ENCODE peak calls at places on chromosomes 7 and 10, in eight cellular contexts. O is PC-3, G is GM23248, C is OCI-LY7, B is MM.1S, F is SK-N-SH, H is GM23338, Z is hepatocyte. S is an unnamed sample.

GRCh38 chr7:3722396-3722846 is 421.4 kb downstream of the SDK1 start:
- DNase-seq in B (no peak), G (no peak), Z (peak; percentile 36), O (no peak), H (peak; percentile 91), C (peak; percentile 35), F (peak; percentile 50), S (peak; percentile 85)

GRCh38 chr7:55477781-55478374 is 94.4 kb downstream of the VOPP1 start:
- DNase-seq in C (no peak), F (no peak), B (no peak), H (peak; percentile 40), G (peak; percentile 93), Z (no peak), O (no peak), S (no peak)

GRCh38 chr10:95909591-95909990 is 1.8 kb downstream of the CC2D2B start:
- DNase-seq in F (no peak), B (peak; percentile 73), Z (no peak), H (no peak), G (no peak), O (no peak), C (no peak), S (no peak)

GRCh38 chr7:105352018-105352612 is 36.6 kb downstream of the SRPK2 start:
- DNase-seq in B (peak; percentile 95), H (no peak), F (no peak), C (peak; percentile 72), O (peak; percentile 12), G (peak; percentile 93), Z (peak; percentile 39), S (no peak)

GRCh38 chr10:46282460-46283216 is 4.2 kb upstream of the ANTXRL start:
- DNase-seq in H (peak; percentile 59), F (peak; percentile 91), C (no peak), O (peak; percentile 42), G (peak; percentile 90), Z (peak; percentile 86), B (peak; percentile 74), S (peak; percentile 70)

GRCh38 chr10:97664282-97664850 is 22.7 kb downstream of the AVPI1 start:
- DNase-seq in F (no peak), Z (peak; percentile 68), C (no peak), B (no peak), G (no peak), H (no peak), O (no peak), S (no peak)

GRCh38 chr10:88931548-88931947 is 21.0 kb downstream of the ACTA2 start:
- DNase-seq in C (no peak), Z (no peak), B (no peak), F (no peak), H (no peak), G (no peak), O (no peak), S (no peak)

GRCh38 chr7:24323961-24324480 is 40.0 kb downstream of the NPY start:
- DNase-seq in H (no peak), G (no peak), B (no peak), F (peak; percentile 33), C (no peak), O (no peak), Z (no peak), S (no peak)

GRCh38 chr7:100914879-100915442 is 19.3 kb upstream of the ACHE start:
- DNase-seq in O (peak; percentile 58), B (no peak), C (no peak), F (no peak), H (no peak), G (peak; percentile 42), Z (no peak), S (no peak)

GRCh38 chr10:60209874-60210584 is 179.6 kb downstream of the ANK3 start:
- DNase-seq in O (peak; percentile 93), H (peak; percentile 38), C (no peak), G (no peak), Z (no peak), B (no peak), F (no peak), S (no peak)

GRCh38 chr10:114374141-114374791 is 30.0 kb downstream of the AFAP1L2 start:
- DNase-seq in F (peak; percentile 74), Z (peak; percentile 46), B (no peak), O (no peak), G (peak; percentile 6), C (no peak), H (no peak), S (no peak)

GRCh38 chr7:54542920-54543539 is 855 bp downstream of the VSTM2A start:
- DNase-seq in O (peak; percentile 31), G (peak; percentile 42), H (peak; percentile 71), Z (peak; percentile 65), F (peak; percentile 58), B (peak; percentile 13), C (no peak), S (peak; percentile 81)

GRCh38 chr7:48634116-48634632 is 290.2 kb upstream of the CDC14C start:
- DNase-seq in Z (no peak), C (no peak), G (no peak), H (no peak), F (no peak), O (no peak), B (no peak), S (no peak)

GRCh38 chr10:110398419-110399162 is 93.9 kb upstream of the SMNDC1 start:
- DNase-seq in B (no peak), O (peak; percentile 96), G (peak; percentile 99), H (peak; percentile 28), F (no peak), C (no peak), Z (peak; percentile 92), S (peak; percentile 23)

GRCh38 chr7:125490167-125490566 is 560.5 kb upstream of the POT1 start:
- DNase-seq in F (no peak), G (no peak), C (no peak), Z (no peak), O (no peak), B (no peak), H (no peak), S (no peak)

GRCh38 chr10:17062493-17063487 is 66.8 kb downstream of the CUBN start:
- DNase-seq in G (peak; percentile 95), Z (peak; percentile 81), F (no peak), B (no peak), C (no peak), O (peak; percentile 81), H (no peak), S (peak; percentile 6)

GRCh38 chr7:1237704-1238255 is 5.1 kb downstream of the UNCX start:
- DNase-seq in H (no peak), B (no peak), Z (no peak), G (no peak), C (no peak), F (no peak), O (no peak), S (peak; percentile 42)

GRCh38 chr10:110946496-110946895 is 27.1 kb downstream of the SHOC2 start:
- DNase-seq in B (no peak), Z (no peak), G (no peak), C (no peak), H (no peak), O (no peak), F (no peak), S (no peak)

GRCh38 chr7:104943502-104944343 is 70.3 kb upstream of the KMT2E start:
- DNase-seq in G (no peak), F (peak; percentile 73), H (no peak), B (peak; percentile 95), O (no peak), C (peak; percentile 88), Z (peak; percentile 73), S (no peak)

GRCh38 chr10:122303271-122304053 is 32.4 kb downstream of the BTBD16 start:
- DNase-seq in B (no peak), H (no peak), O (no peak), C (no peak), G (no peak), F (no peak), Z (no peak), S (no peak)

GRCh38 chr7:55133630-55134392 is 115.0 kb downstream of the EGFR start:
- DNase-seq in B (no peak), G (peak; percentile 99), Z (peak; percentile 87), O (peak; percentile 96), F (peak; percentile 53), C (no peak), H (no peak), S (no peak)

GRCh38 chr7:50818324-50818723 is 35.6 kb upstream of the GRB10 start:
- DNase-seq in B (no peak), F (no peak), H (no peak), Z (no peak), C (no peak), O (peak; percentile 46), G (peak; percentile 17), S (no peak)

GRCh38 chr10:116774728-116775151 is 32.4 kb upstream of the HSPA12A start:
- DNase-seq in O (peak; percentile 86), B (no peak), Z (no peak), G (no peak), C (no peak), H (no peak), F (no peak), S (no peak)

GRCh38 chr7:45101748-45102147 is 9.7 kb downstream of the TBRG4 start:
- DNase-seq in B (no peak), O (no peak), Z (no peak), H (no peak), G (no peak), F (no peak), C (no peak), S (no peak)

DNA sequence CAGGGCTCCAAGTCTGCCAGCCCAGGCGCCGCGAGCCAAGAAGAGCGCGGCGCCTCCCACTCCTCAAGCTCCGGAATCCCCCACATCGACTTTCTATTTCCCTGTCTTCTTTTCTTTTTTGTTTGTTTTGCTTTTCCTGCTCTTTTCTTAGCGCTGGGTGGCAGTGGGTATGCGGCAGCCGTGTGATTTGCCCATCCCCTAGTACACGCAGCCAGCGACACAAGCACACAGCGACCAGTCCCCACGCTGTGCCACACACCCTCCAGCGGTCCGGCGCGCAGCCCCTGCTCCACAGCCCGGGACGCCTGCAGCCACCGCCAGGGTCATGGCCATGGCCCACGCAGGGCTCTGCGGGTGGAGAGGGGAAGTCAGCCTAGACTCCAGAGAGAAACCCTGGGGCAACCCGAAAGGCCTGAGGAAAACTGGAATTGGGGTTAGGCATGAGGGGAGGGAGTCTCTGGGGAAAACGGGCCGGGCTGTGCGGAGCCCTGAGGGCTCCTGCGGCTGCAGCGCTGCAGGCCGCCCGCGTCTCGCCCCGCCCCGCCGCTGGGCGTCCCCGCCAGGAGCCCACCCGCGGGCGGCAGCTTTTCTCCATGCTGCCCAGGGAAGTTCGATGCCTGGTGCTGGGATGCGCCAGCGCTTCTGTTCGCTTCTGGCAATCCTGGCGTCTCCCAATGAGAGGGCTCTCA is 2.5 kb downstream of the CHRM2 start:
- DNase-seq in G (peak; percentile 28), H (peak; percentile 51), O (no peak), Z (peak; percentile 12), F (peak; percentile 75), B (no peak), C (no peak), S (peak; percentile 54)
- TF ChIP-seq EZH2phosphoT487 in G (no peak), H (no peak), O (no peak), Z (no peak), F (no peak), B (no peak), C (no peak), S (peak; percentile 76)

GRCh38 chr7:18715988-18716387 is 220.4 kb downstream of the HDAC9 start:
- DNase-seq in G (no peak), B (no peak), F (no peak), O (no peak), H (no peak), Z (no peak), C (no peak), S (peak; percentile 24)
- TF ChIP-seq EZH2phosphoT487 in G (no peak), B (no peak), F (no peak), O (no peak), H (no peak), Z (no peak), C (no peak), S (no peak)

GRCh38 chr7:74454948-74455804 is 1.5 kb downstream of the GTF2IRD1 start:
- DNase-seq in C (no peak), G (peak; percentile 23), H (no peak), Z (peak; percentile 80), F (peak; percentile 77), O (no peak), B (no peak), S (no peak)
- TF ChIP-seq EZH2phosphoT487 in C (no peak), G (no peak), H (no peak), Z (no peak), F (no peak), O (no peak), B (no peak), S (no peak)

GRCh38 chr10:26296351-26296750 is 79.8 kb downstream of the GAD2 start:
- DNase-seq in H (no peak), F (no peak), G (no peak), Z (no peak), B (no peak), C (no peak), O (no peak), S (no peak)
- TF ChIP-seq EZH2phosphoT487 in H (no peak), F (no peak), G (no peak), Z (no peak), B (no peak), C (no peak), O (no peak), S (no peak)